ENCODE peak calls at places on chromosomes 7 and 10, in four cellular contexts. N is heart left ventricle, R is fibroblast of mammary gland, G is Peyer's patch. P is an unnamed sample.

GRCh38 chr10:79086822-79087221 is 18.1 kb downstream of the ZMIZ1 start:
- DNase-seq in N (no peak), R (no peak), G (no peak), P (no peak)

GRCh38 chr10:88934900-88935672 is 17.5 kb downstream of the ACTA2 start:
- DNase-seq in N (peak), R (peak), G (peak), P (peak)

GRCh38 chr7:90455163-90456030 is 14.0 kb upstream of the PTTG1IP2 start:
- DNase-seq in N (no peak), R (peak), G (no peak), P (no peak)

GRCh38 chr7:55111007-55111406 is 92.2 kb downstream of the EGFR start:
- DNase-seq in N (no peak), R (peak), G (no peak), P (no peak)

GRCh38 chr10:115355162-115355760 is 262.1 kb downstream of the ATRNL1 start:
- DNase-seq in N (no peak), R (peak), G (no peak), P (peak)

GRCh38 chr7:38934536-38934935 is 25.5 kb upstream of the VPS41 start:
- DNase-seq in N (no peak), R (peak), G (no peak), P (no peak)

GRCh38 chr10:3805227-3805790 is 20.3 kb upstream of the KLF6 start:
- DNase-seq in N (no peak), R (peak), G (peak), P (no peak)

GRCh38 chr10:60978287-60979115 is 34.5 kb upstream of the RHOBTB1 start:
- DNase-seq in N (no peak), R (peak), G (no peak), P (no peak)

GRCh38 chr10:29897999-29898716 is 161.2 kb downstream of the JCAD start:
- DNase-seq in N (no peak), R (no peak), G (no peak), P (no peak)

GRCh38 chr10:123241391-123242141 is 87.4 kb downstream of the BUB3 start:
- DNase-seq in N (no peak), R (no peak), G (peak), P (no peak)

GRCh38 chr7:149878523-149878921 is 4.8 kb downstream of the ATP6V0E2 start:
- DNase-seq in N (no peak), R (no peak), G (no peak), P (no peak)

GRCh38 chr10:70158113-70158512 is 11.6 kb upstream of the TYSND1 start:
- DNase-seq in N (no peak), R (peak), G (no peak), P (no peak)

GRCh38 chr10:87974130-87974529 is 110.7 kb downstream of the PTEN start:
- DNase-seq in N (no peak), R (no peak), G (no peak), P (no peak)

GRCh38 chr7:116354546-116355422 is 144.4 kb downstream of the TES start:
- DNase-seq in N (peak), R (peak), G (no peak), P (peak)

GRCh38 chr7:135713836-135714470 is 14.0 kb downstream of the SLC13A4 start:
- DNase-seq in N (no peak), R (peak), G (no peak), P (no peak)

GRCh38 chr10:132631348-132631735 is 93.8 kb downstream of the INPP5A start:
- DNase-seq in N (peak), R (peak), G (no peak), P (peak)

GRCh38 chr10:127055263-127055662 is 141.1 kb downstream of the INSYN2A start:
- DNase-seq in N (no peak), R (no peak), G (no peak), P (no peak)

GRCh38 chr7:99014113-99014985 is 129.6 kb downstream of the SMURF1 start:
- DNase-seq in N (no peak), R (no peak), G (peak), P (no peak)

GRCh38 chr7:136923111-136923510 is 54.7 kb downstream of the CHRM2 start:
- DNase-seq in N (no peak), R (peak), G (no peak), P (no peak)

GRCh38 chr7:14197280-14197679 is 207.8 kb upstream of the ETV1 start:
- DNase-seq in N (peak), R (peak), G (no peak), P (no peak)

GRCh38 chr10:71128311-71129010 is 83.9 kb upstream of the UNC5B start:
- DNase-seq in N (peak), R (peak), G (no peak), P (no peak)

GRCh38 chr7:47588704-47589225 is 6.9 kb upstream of the TNS3 start:
- DNase-seq in N (no peak), R (no peak), G (no peak), P (peak)

GRCh38 chr7:131015131-131015954 is 281.3 kb upstream of the KLF14 start:
- DNase-seq in N (no peak), R (peak), G (no peak), P (no peak)

GRCh38 chr10:26969145-26969926 is 108.6 kb upstream of the ABI1 start:
- DNase-seq in N (no peak), R (peak), G (no peak), P (no peak)

GRCh38 chr7:51316262-51316665 is 345 bp downstream of the COBL start:
- DNase-seq in N (no peak), R (no peak), G (no peak), P (peak)

GRCh38 chr7:74587435-74588126 is 69.9 kb upstream of the GTF2I start:
- DNase-seq in N (peak), R (peak), G (peak), P (peak)

GRCh38 chr10:119268871-119269506 is 61.6 kb downstream of the GRK5 start:
- DNase-seq in N (peak), R (no peak), G (peak), P (no peak)

GRCh38 chr7:81725003-81725402 is 44.8 kb downstream of the HGF start:
- DNase-seq in N (no peak), R (peak), G (no peak), P (no peak)

GRCh38 chr7:114720725-114721124 is 201.2 kb upstream of the MDFIC start:
- DNase-seq in N (no peak), R (no peak), G (no peak), P (no peak)

GRCh38 chr7:84490661-84491060 is 296.1 kb upstream of the SEMA3A start:
- DNase-seq in N (no peak), R (peak), G (no peak), P (no peak)

GRCh38 chr7:81822811-81823210 is 53.0 kb upstream of the HGF start:
- DNase-seq in N (no peak), R (no peak), G (no peak), P (no peak)

GRCh38 chr7:64869121-64869725 is 33.9 kb upstream of the ZNF273 start:
- DNase-seq in N (no peak), R (no peak), G (no peak), P (no peak)

GRCh38 chr7:150380463-150380862 is 1.3 kb downstream of the ZNF775 start:
- DNase-seq in N (no peak), R (no peak), G (no peak), P (no peak)

GRCh38 chr10:14016011-14016536 is 314.6 kb downstream of the FRMD4A start:
- DNase-seq in N (peak), R (peak), G (no peak), P (peak)

GRCh38 chr7:108335264-108335918 is 120.8 kb downstream of the NRCAM start:
- DNase-seq in N (no peak), R (no peak), G (peak), P (no peak)

GRCh38 chr10:110600487-110601101 is 33.1 kb downstream of the SMC3 start:
- DNase-seq in N (no peak), R (peak), G (no peak), P (no peak)

GRCh38 chr7:112510743-112511110 is 29.9 kb downstream of the LSMEM1 start:
- DNase-seq in N (no peak), R (no peak), G (no peak), P (no peak)
- TF ChIP-seq CTCF in N (no peak), R (no peak), G (no peak), P (no peak)

DNA sequence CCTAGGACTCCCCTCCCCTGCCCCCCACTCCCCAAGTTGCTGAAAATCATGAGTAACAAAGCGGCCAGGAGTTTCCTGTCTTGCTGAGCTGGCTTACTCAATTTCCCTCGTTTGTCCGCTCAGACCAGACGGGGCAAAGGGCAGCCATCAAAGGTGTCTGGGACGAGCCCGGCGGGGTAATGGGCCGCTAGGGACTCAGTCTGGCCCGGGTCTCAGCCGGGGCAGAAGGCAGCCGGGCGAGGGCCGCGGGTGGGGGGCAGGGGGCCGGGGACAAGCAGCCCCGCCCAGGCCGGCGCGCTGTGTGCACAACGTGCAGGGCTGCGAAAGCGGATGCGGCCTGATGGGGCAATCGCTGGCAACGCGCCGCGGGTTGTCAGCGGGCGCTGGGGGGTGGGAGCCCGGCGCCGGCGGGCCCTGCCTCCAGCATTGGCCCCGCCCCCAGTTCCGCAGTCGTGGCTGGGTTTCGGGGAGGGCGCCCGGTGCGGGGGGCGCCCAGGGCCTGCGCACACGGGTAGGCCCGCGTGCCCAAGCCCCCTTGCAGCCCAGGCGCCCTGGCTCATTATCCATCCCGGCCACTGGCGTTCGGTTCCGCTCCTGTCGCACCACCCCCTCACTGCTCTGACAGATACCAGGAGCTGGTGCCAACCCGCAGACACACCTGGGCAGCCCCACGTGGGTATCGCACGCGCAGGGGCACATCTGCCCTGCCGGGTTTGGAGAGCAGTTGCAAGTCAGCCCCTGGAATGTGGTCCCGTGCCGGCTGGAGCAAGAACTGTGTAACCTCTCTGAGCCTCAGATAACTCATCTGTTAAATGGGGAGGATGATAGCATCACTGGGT is 35.1 kb downstream of the DNAJB12 start:
- DNase-seq in N (peak), R (peak), G (peak), P (peak)
- TF ChIP-seq CTCF in N (peak), R (no peak), G (no peak), P (no peak)

DNA sequence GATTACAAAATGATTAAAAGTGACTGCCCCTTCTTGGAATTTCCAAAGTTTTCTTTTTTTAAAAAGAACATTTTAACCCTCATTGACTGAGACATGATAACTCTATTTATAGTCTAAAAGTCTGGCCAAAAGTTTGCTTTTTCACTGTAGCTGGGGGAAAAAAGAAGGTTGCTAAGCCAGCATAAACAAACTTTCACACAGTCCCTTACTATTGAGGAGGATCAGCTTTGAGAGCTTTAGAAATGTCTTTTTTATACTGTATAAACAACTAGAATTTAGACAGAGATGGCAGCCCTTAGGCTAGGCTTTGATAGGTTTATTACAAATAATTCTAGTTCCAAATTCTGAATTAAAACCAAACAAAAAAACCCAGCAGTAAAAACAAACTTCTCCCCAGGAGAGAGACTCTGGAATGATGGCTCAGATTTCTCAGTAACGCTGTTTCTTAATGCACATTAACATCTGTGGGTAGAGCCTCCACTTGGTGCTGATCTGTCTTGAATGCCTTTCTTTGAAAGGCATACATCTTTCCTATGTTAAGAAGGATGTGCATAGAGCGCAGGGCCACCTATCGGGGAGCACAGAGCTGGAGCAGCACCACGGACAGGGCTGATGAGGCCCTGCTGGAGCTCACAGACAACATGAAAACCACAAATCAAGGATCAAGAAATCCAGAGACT is 100.9 kb upstream of the PDLIM1 start:
- DNase-seq in N (no peak), R (peak), G (no peak), P (no peak)
- TF ChIP-seq CTCF in N (peak), R (peak), G (no peak), P (no peak)

DNA sequence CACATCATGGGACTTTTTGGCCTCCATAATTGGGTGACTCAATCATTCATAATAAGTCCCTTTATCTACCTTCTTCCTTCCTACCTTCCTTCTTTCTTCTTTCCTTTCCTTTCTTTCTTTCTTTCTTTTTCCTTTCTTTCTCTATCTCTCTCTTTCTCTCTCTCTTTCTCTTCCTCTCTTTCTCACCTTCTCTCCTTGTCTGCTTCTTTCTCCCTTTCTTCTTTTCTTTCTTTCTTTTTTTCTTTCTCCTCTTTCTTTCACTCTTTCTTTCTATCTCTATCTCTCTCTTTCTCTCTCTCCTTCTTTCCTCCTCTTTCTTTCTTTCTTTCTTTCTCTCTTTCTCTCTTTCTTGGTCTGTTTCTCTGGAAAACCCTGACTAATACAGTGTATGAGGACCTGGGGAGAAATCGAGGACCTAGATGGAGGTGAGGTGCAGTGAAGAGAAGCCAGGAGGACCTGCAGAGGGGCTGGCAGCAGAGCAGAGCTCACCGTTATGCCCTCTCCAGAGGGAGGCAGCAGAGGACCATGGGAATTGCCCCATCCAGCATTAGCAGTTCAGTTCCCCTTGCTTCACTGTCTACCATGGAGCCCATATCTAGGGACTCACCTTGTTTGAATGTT is 52.7 kb upstream of the BTRC start:
- DNase-seq in N (peak), R (peak), G (no peak), P (peak)
- TF ChIP-seq CTCF in N (peak), R (peak), G (no peak), P (peak)

P was measured in transverse colon.